ENCODE peak calls at places on chromosome 7, in six cellular contexts. Z is upper lobe of right lung, V is PC-3, X is GM19239, J is GM23338, T is Calu3. D is an unnamed sample.

GRCh38 chr7:115724400-115725056 is 306.0 kb downstream of the TFEC start:
- DNase-seq in Z (no peak), V (peak), X (no peak), J (no peak), T (peak), D (no peak)

GRCh38 chr7:125173571-125173970 is 243.9 kb upstream of the POT1 start:
- DNase-seq in Z (no peak), V (peak), X (no peak), J (no peak), T (no peak), D (no peak)

GRCh38 chr7:129835436-129836020 is 117.2 kb downstream of the UBE2H start:
- DNase-seq in Z (no peak), V (no peak), X (no peak), J (no peak), T (no peak), D (no peak)

GRCh38 chr7:99457050-99457645 is 8.8 kb downstream of the ATP5MF start:
- DNase-seq in Z (no peak), V (no peak), X (no peak), J (no peak), T (no peak), D (no peak)

GRCh38 chr7:119341822-119342221 is 931.2 kb upstream of the KCND2 start:
- DNase-seq in Z (no peak), V (no peak), X (no peak), J (no peak), T (no peak), D (no peak)

GRCh38 chr7:38629621-38630020 is 1.6 kb downstream of the AMPH start:
- DNase-seq in Z (no peak), V (no peak), X (no peak), J (no peak), T (no peak), D (peak)

GRCh38 chr7:151542606-151543130 is 23.0 kb upstream of the RHEB start:
- DNase-seq in Z (no peak), V (no peak), X (no peak), J (no peak), T (no peak), D (no peak)

GRCh38 chr7:142085428-142085827 is 26.1 kb upstream of the MGAM2 start:
- DNase-seq in Z (no peak), V (no peak), X (no peak), J (no peak), T (no peak), D (no peak)

GRCh38 chr7:129502708-129503685 is 666 bp downstream of the SMKR1 start:
- DNase-seq in Z (no peak), V (no peak), X (no peak), J (peak), T (no peak), D (no peak)

GRCh38 chr7:114310344-114311118 is 104.1 kb upstream of the FOXP2 start:
- DNase-seq in Z (no peak), V (no peak), X (no peak), J (no peak), T (no peak), D (no peak)

GRCh38 chr7:139635521-139636240 is 112.2 kb downstream of the CLEC2L start:
- DNase-seq in Z (no peak), V (no peak), X (no peak), J (no peak), T (no peak), D (no peak)

GRCh38 chr7:87570178-87570577 is 30.5 kb downstream of the ABCB1 start:
- DNase-seq in Z (no peak), V (peak), X (no peak), J (no peak), T (no peak), D (peak)

GRCh38 chr7:30837581-30837980 is 66.4 kb downstream of the MINDY4 start:
- DNase-seq in Z (no peak), V (no peak), X (no peak), J (no peak), T (no peak), D (no peak)

GRCh38 chr7:121344497-121344896 is 15.7 kb downstream of the WNT16 start:
- DNase-seq in Z (no peak), V (no peak), X (no peak), J (no peak), T (no peak), D (no peak)

GRCh38 chr7:1368150-1368681 is 91.1 kb downstream of the MICALL2 start:
- DNase-seq in Z (no peak), V (no peak), X (no peak), J (no peak), T (no peak), D (no peak)

GRCh38 chr7:85021090-85021704 is 165.7 kb downstream of the SEMA3D start:
- DNase-seq in Z (no peak), V (peak), X (no peak), J (peak), T (no peak), D (peak)

GRCh38 chr7:158821173-158822021 is 7.9 kb downstream of the ESYT2 start:
- DNase-seq in Z (no peak), V (peak), X (no peak), J (no peak), T (peak), D (peak)

GRCh38 chr7:134780166-134780853 is 876 bp downstream of the CALD1 start:
- DNase-seq in Z (no peak), V (no peak), X (no peak), J (no peak), T (no peak), D (peak)

GRCh38 chr7:82020076-82020475 is 250.2 kb upstream of the HGF start:
- DNase-seq in Z (no peak), V (no peak), X (no peak), J (no peak), T (no peak), D (no peak)

GRCh38 chr7:118517275-118517674 is 292.8 kb downstream of the ANKRD7 start:
- DNase-seq in Z (no peak), V (no peak), X (no peak), J (peak), T (no peak), D (no peak)

GRCh38 chr7:157432541-157432956 is 95.7 kb downstream of the DNAJB6 start:
- DNase-seq in Z (peak), V (peak), X (no peak), J (peak), T (no peak), D (peak)

GRCh38 chr7:50068850-50069551 is 24.0 kb downstream of the ZPBP start:
- DNase-seq in Z (no peak), V (peak), X (no peak), J (peak), T (peak), D (peak)

GRCh38 chr7:42400373-42400772 is 163.4 kb upstream of the GLI3 start:
- DNase-seq in Z (no peak), V (no peak), X (no peak), J (no peak), T (no peak), D (no peak)

GRCh38 chr7:112143567-112143966 is 62.6 kb downstream of the DOCK4 start:
- DNase-seq in Z (no peak), V (no peak), X (no peak), J (no peak), T (no peak), D (peak)

GRCh38 chr7:128396357-128396756 is 13.4 kb downstream of the IMPDH1 start:
- DNase-seq in Z (no peak), V (no peak), X (no peak), J (no peak), T (no peak), D (no peak)

GRCh38 chr7:4786015-4786414 is 10.6 kb downstream of the AP5Z1 start:
- DNase-seq in Z (no peak), V (no peak), X (no peak), J (no peak), T (no peak), D (no peak)

GRCh38 chr7:88184848-88185304 is 35.0 kb downstream of the SRI start:
- DNase-seq in Z (no peak), V (peak), X (no peak), J (no peak), T (peak), D (peak)

GRCh38 chr7:92729751-92730150 is 106.6 kb downstream of the CDK6 start:
- DNase-seq in Z (no peak), V (no peak), X (no peak), J (no peak), T (no peak), D (no peak)

GRCh38 chr7:109094-109493 is 83.3 kb upstream of the FAM20C start:
- DNase-seq in Z (peak), V (no peak), X (no peak), J (no peak), T (no peak), D (no peak)

GRCh38 chr7:121058975-121059374 is 70.5 kb downstream of the CPED1 start:
- DNase-seq in Z (no peak), V (no peak), X (no peak), J (no peak), T (no peak), D (no peak)

GRCh38 chr7:150966002-150966401 is 12.1 kb downstream of the KCNH2 start:
- DNase-seq in Z (no peak), V (no peak), X (no peak), J (peak), T (peak), D (no peak)

GRCh38 chr7:137882261-137882668 is 35.5 kb upstream of the DGKI start:
- DNase-seq in Z (no peak), V (peak), X (no peak), J (no peak), T (peak), D (peak)

GRCh38 chr7:99562832-99563231 is 4.4 kb downstream of the ZNF655 start:
- DNase-seq in Z (no peak), V (peak), X (no peak), J (no peak), T (peak), D (peak)

GRCh38 chr7:16202298-16202697 is 219.0 kb downstream of the CRPPA start:
- DNase-seq in Z (no peak), V (no peak), X (no peak), J (no peak), T (no peak), D (no peak)

GRCh38 chr7:77797734-77798393 is 370 bp downstream of the TMEM60 start:
- DNase-seq in Z (peak), V (peak), X (no peak), J (no peak), T (peak), D (peak)

GRCh38 chr7:150406311-150406564 is 27.1 kb downstream of the ZNF775 start:
- DNase-seq in Z (no peak), V (no peak), X (no peak), J (no peak), T (no peak), D (no peak)

GRCh38 chr7:96126382-96126781 is 195.5 kb downstream of the SLC25A13 start:
- DNase-seq in Z (no peak), V (no peak), X (no peak), J (peak), T (no peak), D (no peak)

GRCh38 chr7:10343108-10343507 is 630.6 kb upstream of the PHF14 start:
- DNase-seq in Z (no peak), V (no peak), X (no peak), J (no peak), T (no peak), D (no peak)

GRCh38 chr7:68279827-68280400 is 1283.3 kb downstream of the TYW1 start:
- DNase-seq in Z (no peak), V (no peak), X (no peak), J (no peak), T (no peak), D (no peak)